ENCODE peak calls at places on chromosomes 7 and 10, in five cellular contexts. One of them, this sample, is unnamed.

GRCh38 chr7:83159731-83160130 is 3.0 kb downstream of the PCLO start:
- DNase-seq in OCI-LY7: no peak
- DNase-seq in psoas muscle: no peak
- DNase-seq in SK-N-SH: no peak
- DNase-seq in lower lobe of right lung: no peak
- DNase-seq in this sample: no peak

GRCh38 chr10:71421075-71421434 is 24.3 kb downstream of the CDH23 start:
- DNase-seq in OCI-LY7: no peak
- DNase-seq in SK-N-SH: no peak
- DNase-seq in psoas muscle: no peak
- DNase-seq in lower lobe of right lung: no peak
- DNase-seq in this sample: no peak

GRCh38 chr7:69095649-69096048 is 502.6 kb upstream of the AUTS2 start:
- DNase-seq in psoas muscle: no peak
- DNase-seq in SK-N-SH: no peak
- DNase-seq in OCI-LY7: no peak
- DNase-seq in lower lobe of right lung: no peak
- DNase-seq in this sample: no peak

GRCh38 chr7:136336932-136337331 is 359.8 kb upstream of the MTPN start:
- DNase-seq in psoas muscle: no peak
- DNase-seq in OCI-LY7: no peak
- DNase-seq in lower lobe of right lung: no peak
- DNase-seq in SK-N-SH: no peak
- DNase-seq in this sample: no peak

GRCh38 chr7:93883917-93884345 is 6.6 kb downstream of the TFPI2 start:
- DNase-seq in OCI-LY7: no peak
- DNase-seq in SK-N-SH: no peak
- DNase-seq in lower lobe of right lung: no peak
- DNase-seq in psoas muscle: no peak
- DNase-seq in this sample: no peak

GRCh38 chr7:90232440-90232839 is 12.5 kb upstream of the CFAP69 start:
- DNase-seq in psoas muscle: no peak
- DNase-seq in SK-N-SH: no peak
- DNase-seq in OCI-LY7: no peak
- DNase-seq in lower lobe of right lung: no peak
- DNase-seq in this sample: no peak

GRCh38 chr10:129958686-129959543 is 5.2 kb downstream of the EBF3 start:
- DNase-seq in OCI-LY7: no peak
- DNase-seq in SK-N-SH: no peak
- DNase-seq in psoas muscle: peak; percentile 25
- DNase-seq in lower lobe of right lung: no peak
- DNase-seq in this sample: peak; percentile 67

GRCh38 chr10:16828114-16828568 is 10.9 kb upstream of the RSU1 start:
- DNase-seq in lower lobe of right lung: no peak
- DNase-seq in SK-N-SH: peak; percentile 27
- DNase-seq in OCI-LY7: peak; percentile 77
- DNase-seq in psoas muscle: peak; percentile 25
- DNase-seq in this sample: peak; percentile 76

DNA sequence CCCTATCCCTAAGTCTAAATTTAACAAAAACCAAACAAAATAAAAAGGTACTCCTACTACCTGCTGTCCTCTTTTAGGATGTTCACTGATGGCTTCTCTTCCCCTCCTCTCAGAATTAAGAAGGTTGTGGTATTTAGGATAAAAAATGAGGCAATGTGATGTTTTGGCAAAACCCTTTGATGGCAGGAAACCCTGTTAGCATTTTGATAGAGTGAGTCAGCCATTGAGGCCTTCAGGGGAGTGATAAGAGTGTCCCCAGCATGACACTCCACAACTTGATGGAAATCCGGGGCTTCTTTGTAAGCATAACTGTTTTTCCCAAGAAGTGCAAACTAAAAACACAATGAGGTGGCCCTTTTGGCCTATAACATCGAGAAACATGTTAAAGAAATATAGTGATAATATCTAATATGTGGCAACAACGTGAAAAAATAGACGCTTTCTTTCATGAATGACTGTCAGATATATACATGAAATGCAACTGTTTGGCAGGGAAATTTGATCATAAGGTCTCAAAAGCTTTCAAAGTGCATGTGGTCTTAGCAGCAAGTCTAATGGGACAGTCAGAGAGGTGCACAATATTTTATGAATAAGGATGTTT is 55.0 kb downstream of the PRTFDC1 start:
- DNase-seq in psoas muscle: no peak
- DNase-seq in lower lobe of right lung: no peak
- DNase-seq in OCI-LY7: no peak
- DNase-seq in SK-N-SH: no peak
- DNase-seq in this sample: no peak
- H3K4me1 ChIP-seq in psoas muscle: peaks cover 12% of the 10 kb centered on the region
- H3K4me1 ChIP-seq in lower lobe of right lung: peaks cover 22% of the 10 kb centered on the region
- H3K4me1 ChIP-seq in OCI-LY7: no peaks in the 10 kb centered on the region
- H3K4me1 ChIP-seq in SK-N-SH: peaks cover 21% of the 10 kb centered on the region
- H3K4me1 ChIP-seq in this sample: peaks cover 16% of the 10 kb centered on the region

GRCh38 chr10:116779076-116779687 is 36.8 kb upstream of the HSPA12A start:
- DNase-seq in OCI-LY7: no peak
- DNase-seq in psoas muscle: no peak
- DNase-seq in SK-N-SH: no peak
- DNase-seq in lower lobe of right lung: no peak
- DNase-seq in this sample: no peak
- H3K4me1 ChIP-seq in OCI-LY7: no peaks in the 10 kb centered on the region
- H3K4me1 ChIP-seq in psoas muscle: no peaks in the 10 kb centered on the region
- H3K4me1 ChIP-seq in SK-N-SH: no peaks in the 10 kb centered on the region
- H3K4me1 ChIP-seq in lower lobe of right lung: no peaks in the 10 kb centered on the region
- H3K4me1 ChIP-seq in this sample: no peaks in the 10 kb centered on the region

GRCh38 chr10:101780187-101780817 is 2.9 kb downstream of the NPM3 start:
- DNase-seq in OCI-LY7: peak; percentile 13
- DNase-seq in SK-N-SH: peak; percentile 30
- DNase-seq in psoas muscle: no peak
- DNase-seq in lower lobe of right lung: no peak
- DNase-seq in this sample: no peak
- H3K4me1 ChIP-seq in OCI-LY7: peaks cover 50% of the 10 kb centered on the region
- H3K4me1 ChIP-seq in SK-N-SH: peaks cover 8% of the 10 kb centered on the region
- H3K4me1 ChIP-seq in psoas muscle: peaks cover 39% of the 10 kb centered on the region
- H3K4me1 ChIP-seq in lower lobe of right lung: peaks cover 65% of the 10 kb centered on the region
- H3K4me1 ChIP-seq in this sample: peaks cover 16% of the 10 kb centered on the region

GRCh38 chr7:86965727-86966120 is 93.7 kb downstream of the ELAPOR2 start:
- DNase-seq in SK-N-SH: no peak
- DNase-seq in psoas muscle: no peak
- DNase-seq in OCI-LY7: no peak
- DNase-seq in lower lobe of right lung: no peak
- DNase-seq in this sample: no peak
- H3K4me1 ChIP-seq in SK-N-SH: peaks cover 25% of the 10 kb centered on the region
- H3K4me1 ChIP-seq in psoas muscle: peaks cover 16% of the 10 kb centered on the region
- H3K4me1 ChIP-seq in OCI-LY7: no peaks in the 10 kb centered on the region
- H3K4me1 ChIP-seq in lower lobe of right lung: no peaks in the 10 kb centered on the region
- H3K4me1 ChIP-seq in this sample: no peaks in the 10 kb centered on the region

GRCh38 chr7:144819566-144819965 is 16.3 kb downstream of the TPK1 start:
- DNase-seq in OCI-LY7: no peak
- DNase-seq in SK-N-SH: no peak
- DNase-seq in lower lobe of right lung: no peak
- DNase-seq in psoas muscle: no peak
- DNase-seq in this sample: no peak

GRCh38 chr7:144820557-144820956 is 15.3 kb downstream of the TPK1 start:
- DNase-seq in psoas muscle: no peak
- DNase-seq in lower lobe of right lung: no peak
- DNase-seq in OCI-LY7: no peak
- DNase-seq in SK-N-SH: no peak
- DNase-seq in this sample: no peak

GRCh38 chr7:144824360-144824759 is 11.5 kb downstream of the TPK1 start:
- DNase-seq in lower lobe of right lung: no peak
- DNase-seq in psoas muscle: no peak
- DNase-seq in OCI-LY7: no peak
- DNase-seq in SK-N-SH: no peak
- DNase-seq in this sample: no peak

GRCh38 chr7:144821069-144821468 is 14.8 kb downstream of the TPK1 start:
- DNase-seq in OCI-LY7: no peak
- DNase-seq in SK-N-SH: no peak
- DNase-seq in psoas muscle: no peak
- DNase-seq in lower lobe of right lung: no peak
- DNase-seq in this sample: no peak

GRCh38 chr7:144822223-144822622 is 13.6 kb downstream of the TPK1 start:
- DNase-seq in psoas muscle: no peak
- DNase-seq in OCI-LY7: no peak
- DNase-seq in lower lobe of right lung: no peak
- DNase-seq in SK-N-SH: no peak
- DNase-seq in this sample: no peak
- H3K4me1 ChIP-seq in psoas muscle: peaks cover 5% of the 10 kb centered on the region
- H3K4me1 ChIP-seq in OCI-LY7: peaks cover 52% of the 10 kb centered on the region
- H3K4me1 ChIP-seq in lower lobe of right lung: no peaks in the 10 kb centered on the region
- H3K4me1 ChIP-seq in SK-N-SH: peaks cover 26% of the 10 kb centered on the region
- H3K4me1 ChIP-seq in this sample: peaks cover 38% of the 10 kb centered on the region